ENCODE peak calls at places on chromosome 16, in five cellular contexts. D is K562, P is tibial nerve, Z is stomach, B is SK-N-SH. G is an unnamed sample.

GRCh38 chr16:85653226-85653917 is 35.4 kb downstream of the GINS2 start:
- DNase-seq in D (no peak), P (no peak), Z (no peak), B (no peak), G (no peak)

GRCh38 chr16:17313085-17313611 is 157.6 kb downstream of the XYLT1 start:
- DNase-seq in D (no peak), P (peak; percentile 33), Z (no peak), B (peak; percentile 76), G (peak; percentile 46)

GRCh38 chr16:4371481-4372314 is at the start of gene VASN:
- DNase-seq in D (peak; percentile 96), P (peak; percentile 83), Z (peak; percentile 88), B (peak; percentile 98), G (peak; percentile 77)

GRCh38 chr16:24046442-24046841 is 209.7 kb upstream of the CACNG3 start:
- DNase-seq in D (no peak), P (no peak), Z (no peak), B (no peak), G (no peak)

GRCh38 chr16:75312875-75313274 is 61.5 kb upstream of the BCAR1 start:
- DNase-seq in D (no peak), P (no peak), Z (no peak), B (no peak), G (no peak)

GRCh38 chr16:79997257-79997656 is 396.7 kb upstream of the MAF start:
- DNase-seq in D (peak; percentile 39), P (no peak), Z (no peak), B (peak; percentile 14), G (no peak)

GRCh38 chr16:1068451-1068850 is 4.1 kb upstream of the SSTR5 start:
- DNase-seq in D (no peak), P (no peak), Z (no peak), B (no peak), G (no peak)

GRCh38 chr16:86598607-86599318 is 20.4 kb downstream of the FOXL1 start:
- DNase-seq in D (no peak), P (no peak), Z (no peak), B (no peak), G (no peak)

GRCh38 chr16:88552166-88552565 is 18.0 kb upstream of the ZC3H18 start:
- DNase-seq in D (no peak), P (no peak), Z (no peak), B (no peak), G (no peak)

GRCh38 chr16:88554711-88555264 is 15.4 kb upstream of the ZC3H18 start:
- DNase-seq in D (no peak), P (no peak), Z (no peak), B (no peak), G (no peak)

GRCh38 chr16:88549671-88550643 is 20.2 kb upstream of the ZC3H18 start:
- DNase-seq in D (no peak), P (no peak), Z (no peak), B (peak; percentile 33), G (no peak)

GRCh38 chr16:88553739-88554138 is 16.5 kb upstream of the ZC3H18 start:
- DNase-seq in D (no peak), P (no peak), Z (no peak), B (no peak), G (no peak)

GRCh38 chr16:88552815-88553214 is 17.4 kb upstream of the ZC3H18 start:
- DNase-seq in D (no peak), P (no peak), Z (no peak), B (no peak), G (peak; percentile 60)
- H3K27me3 ChIP-seq in D (peaks cover 25% of the 10 kb centered on the region), P (peaks cover 60% of the 10 kb centered on the region), Z (no peaks in the 10 kb centered on the region), B (peaks cover 19% of the 10 kb centered on the region), G (peaks cover 29% of the 10 kb centered on the region)

GRCh38 chr16:84303023-84303422 is 8.3 kb downstream of the WFDC1 start:
- DNase-seq in D (no peak), P (no peak), Z (no peak), B (no peak), G (peak; percentile 29)
- TF ChIP-seq EP300 in D (no peak), P (peak; percentile 76), Z (peak; percentile 94), B (no peak), G (peak; percentile 90)

DNA sequence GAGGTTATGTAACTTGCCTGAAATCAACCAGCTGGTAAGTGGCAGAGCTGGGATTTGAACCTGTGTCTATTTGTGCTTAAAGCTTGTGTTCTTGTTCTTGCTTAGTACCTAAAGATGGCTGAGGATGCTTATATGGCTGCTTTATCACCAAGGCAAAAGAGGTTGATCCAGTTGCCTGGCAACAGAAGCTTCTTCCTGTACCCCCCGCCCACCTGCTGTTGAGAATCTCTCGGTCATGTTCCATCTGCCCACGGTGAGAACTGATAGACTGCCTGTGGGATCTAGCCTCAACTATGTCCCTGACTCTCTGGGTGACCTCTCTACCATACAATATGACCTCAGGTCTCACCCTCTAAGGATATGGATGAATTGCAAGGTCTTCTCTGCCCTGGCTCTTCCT is 60.7 kb downstream of the ABCC6 start:
- DNase-seq in D (no peak), P (no peak), Z (no peak), B (no peak), G (no peak)
- H3K27me3 ChIP-seq in D (peaks cover 11% of the 10 kb centered on the region), P (no peaks in the 10 kb centered on the region), Z (no peaks in the 10 kb centered on the region), B (no peaks in the 10 kb centered on the region), G (no peaks in the 10 kb centered on the region)

DNA sequence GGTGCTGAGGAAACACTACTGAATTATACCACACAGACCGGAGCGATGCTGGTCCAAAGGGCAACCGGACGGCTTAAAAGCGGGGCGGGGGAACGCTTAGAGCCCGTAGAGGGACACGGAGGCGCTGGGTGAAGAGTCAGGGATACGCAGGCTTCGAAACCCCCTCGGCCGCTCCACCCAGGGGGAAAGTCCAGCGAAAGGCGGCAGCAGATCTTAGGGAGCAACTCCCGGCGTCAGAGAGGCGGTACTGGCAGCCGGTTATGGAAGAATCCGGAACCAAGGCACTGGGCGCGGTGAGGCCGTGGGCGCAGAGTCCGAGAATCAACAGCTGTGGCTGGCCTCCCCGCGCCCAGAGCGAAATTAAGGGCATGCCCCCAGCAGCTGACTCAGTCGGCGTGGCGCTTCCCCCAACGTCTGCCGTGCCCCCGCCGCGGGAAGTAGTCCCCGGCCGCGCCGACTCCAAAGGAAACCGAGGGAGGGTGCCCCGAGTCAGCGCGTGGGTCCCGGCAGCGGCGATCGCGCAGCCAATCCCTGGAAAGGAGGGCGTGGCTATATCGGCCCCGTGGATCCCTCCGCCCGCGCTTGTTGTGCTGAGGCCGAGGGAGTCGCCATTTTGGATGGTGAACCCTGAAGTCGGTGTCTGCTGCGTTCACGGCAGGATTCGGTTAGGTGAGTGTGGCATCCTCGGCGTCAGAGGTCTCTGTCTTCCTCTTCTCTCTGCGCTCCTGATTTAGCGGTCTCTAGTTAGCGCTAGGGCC is at the start of gene IST1:
- DNase-seq in D (peak; percentile 95), P (peak; percentile 96), Z (peak; percentile 98), B (peak; percentile 98), G (peak; percentile 98)
- TF ChIP-seq EP300 in D (no peak), P (peak; percentile 98), Z (no peak), B (peak; percentile 24), G (no peak)

GRCh38 chr16:22213236-22213635 is 7.2 kb downstream of the EEF2K start:
- DNase-seq in D (no peak), P (no peak), Z (no peak), B (no peak), G (no peak)

GRCh38 chr16:22213801-22214200 is 7.7 kb downstream of the EEF2K start:
- DNase-seq in D (no peak), P (no peak), Z (no peak), B (no peak), G (no peak)

GRCh38 chr16:22214402-22214801 is 8.3 kb downstream of the EEF2K start:
- DNase-seq in D (no peak), P (no peak), Z (no peak), B (no peak), G (no peak)

GRCh38 chr16:22216191-22216831 is 10.2 kb downstream of the EEF2K start:
- DNase-seq in D (peak; percentile 67), P (no peak), Z (no peak), B (no peak), G (no peak)

GRCh38 chr16:22214893-22215292 is 8.8 kb downstream of the EEF2K start:
- DNase-seq in D (peak; percentile 48), P (no peak), Z (no peak), B (no peak), G (no peak)
- H3K27me3 ChIP-seq in D (no peaks in the 10 kb centered on the region), P (no peaks in the 10 kb centered on the region), Z (no peaks in the 10 kb centered on the region), B (no peaks in the 10 kb centered on the region), G (no peaks in the 10 kb centered on the region)

DNA sequence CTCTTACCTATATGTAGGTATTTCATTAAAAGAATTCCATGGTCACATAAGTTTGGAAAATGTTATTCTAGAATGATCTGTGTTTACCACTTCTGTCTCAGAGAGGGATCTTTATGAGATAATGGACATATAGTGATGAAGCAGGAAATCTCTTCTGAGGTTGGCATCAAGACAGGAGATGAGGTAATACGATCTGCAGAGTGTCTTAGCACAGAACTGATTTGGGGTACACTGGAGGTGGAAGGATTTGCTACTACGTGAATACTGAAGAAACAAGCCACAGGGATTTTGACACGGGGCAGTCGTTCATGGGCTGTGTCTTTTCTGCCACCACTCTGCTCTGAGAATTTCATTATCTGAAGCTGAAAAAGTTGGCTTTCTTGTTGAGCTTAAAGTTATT is 5.5 kb downstream of the CBFB start:
- DNase-seq in D (no peak), P (no peak), Z (no peak), B (no peak), G (no peak)
- TF ChIP-seq EP300 in D (no peak), P (no peak), Z (no peak), B (no peak), G (no peak)

GRCh38 chr16:49775581-49775980 is 80.3 kb downstream of the ZNF423 start:
- DNase-seq in D (no peak), P (no peak), Z (no peak), B (no peak), G (no peak)

GRCh38 chr16:49779979-49780378 is 75.9 kb downstream of the ZNF423 start:
- DNase-seq in D (no peak), P (no peak), Z (no peak), B (no peak), G (no peak)

GRCh38 chr16:49778202-49778601 is 77.7 kb downstream of the ZNF423 start:
- DNase-seq in D (no peak), P (no peak), Z (no peak), B (no peak), G (no peak)

GRCh38 chr16:49773534-49774486 is 82.1 kb downstream of the ZNF423 start:
- DNase-seq in D (no peak), P (no peak), Z (no peak), B (no peak), G (no peak)

GRCh38 chr16:49776085-49776501 is 79.8 kb downstream of the ZNF423 start:
- DNase-seq in D (no peak), P (no peak), Z (no peak), B (peak; percentile 51), G (no peak)
- H3K27me3 ChIP-seq in D (peaks cover 16% of the 10 kb centered on the region), P (no peaks in the 10 kb centered on the region), Z (no peaks in the 10 kb centered on the region), B (no peaks in the 10 kb centered on the region), G (no peaks in the 10 kb centered on the region)

DNA sequence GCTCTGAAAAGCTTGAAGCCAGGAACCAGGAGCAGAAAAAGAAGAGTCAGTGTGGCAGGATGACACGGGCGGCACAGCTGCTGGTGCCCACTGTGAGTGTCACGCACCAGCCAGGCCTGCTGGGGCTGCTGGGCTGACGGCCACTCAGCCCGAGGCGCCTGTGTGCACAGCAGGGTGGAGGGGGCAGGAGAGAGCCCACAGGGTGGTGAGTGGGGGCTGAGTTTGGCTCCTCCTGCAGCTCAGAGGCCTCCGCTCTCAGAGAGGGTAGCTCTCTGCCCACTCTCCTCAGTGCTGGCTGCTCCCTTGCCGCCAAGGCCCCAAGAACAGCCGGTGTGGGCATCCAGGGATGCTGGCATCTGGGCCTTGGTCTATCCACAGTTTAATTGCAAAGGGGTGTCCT is 59.6 kb downstream of the GSG1L start:
- DNase-seq in D (no peak), P (no peak), Z (no peak), B (peak; percentile 65), G (no peak)
- TF ChIP-seq EP300 in D (no peak), P (no peak), Z (no peak), B (no peak), G (no peak)

G was measured in transverse colon.